ENCODE peak calls at places on chromosomes 2 and 18, in ten cellular contexts. D is AG09319, O is foreskin fibroblast, H is dorsolateral prefrontal cortex, E is cardiac fibroblast, C is thyroid gland, U is cardiac muscle cell, Y is IMR-90, A is NB4, G is tibial artery. S is an unnamed sample.

GRCh38 chr2:170288859-170289258 is 110.9 kb downstream of the MYO3B start:
- DNase-seq in H (no peak), G (no peak), Y (no peak), A (no peak), D (no peak), U (no peak), O (no peak), C (no peak), E (no peak), S (no peak)

GRCh38 chr2:60483400-60483799 is 70.1 kb downstream of the BCL11A start:
- DNase-seq in U (no peak), E (peak; percentile 28), G (no peak), O (peak; percentile 81), H (no peak), A (no peak), Y (peak; percentile 80), C (no peak), D (no peak), S (no peak)

GRCh38 chr18:2881490-2882195 is 34.8 kb downstream of the EMILIN2 start:
- DNase-seq in G (peak; percentile 86), O (peak; percentile 96), A (no peak), Y (peak; percentile 88), U (no peak), E (peak; percentile 92), H (no peak), C (peak; percentile 96), D (peak; percentile 75), S (peak; percentile 31)

GRCh38 chr2:103805746-103806145 is 1043.9 kb downstream of the TMEM182 start:
- DNase-seq in G (no peak), O (no peak), E (no peak), U (no peak), Y (no peak), H (no peak), C (no peak), D (no peak), A (no peak), S (no peak)

GRCh38 chr2:240999001-240999791 is 778 bp downstream of the SNED1 start:
- DNase-seq in G (peak; percentile 76), A (no peak), C (peak; percentile 56), D (no peak), Y (no peak), E (no peak), O (peak; percentile 54), U (peak; percentile 44), H (peak; percentile 31), S (no peak)

GRCh38 chr2:109061736-109062557 is 67.1 kb upstream of the SH3RF3 start:
- DNase-seq in E (no peak), H (no peak), A (no peak), U (no peak), C (no peak), O (no peak), Y (no peak), G (no peak), D (no peak), S (no peak)

GRCh38 chr2:61993422-61994024 is 88.0 kb downstream of the COMMD1 start:
- DNase-seq in U (peak; percentile 34), O (peak; percentile 76), G (no peak), Y (peak; percentile 62), A (peak; percentile 80), H (no peak), D (no peak), C (peak; percentile 47), E (peak; percentile 68), S (no peak)

GRCh38 chr18:26056291-26056690 is 34.1 kb downstream of the SS18 start:
- DNase-seq in U (no peak), A (no peak), D (no peak), H (no peak), O (peak; percentile 38), C (no peak), G (no peak), E (peak; percentile 57), Y (peak; percentile 66), S (no peak)

GRCh38 chr2:112870851-112871830 is 34.6 kb upstream of the IL1B start:
- DNase-seq in Y (no peak), U (no peak), D (no peak), A (no peak), E (no peak), G (peak; percentile 29), C (no peak), H (no peak), O (no peak), S (no peak)
- TF ChIP-seq CTCF in Y (no peak), U (no peak), D (no peak), A (no peak), E (no peak), G (no peak), C (no peak), H (no peak), O (no peak), S (no peak)

GRCh38 chr2:119821266-119821665 is 61.5 kb downstream of the PTPN4 start:
- DNase-seq in G (no peak), O (no peak), C (no peak), H (no peak), U (no peak), Y (no peak), A (no peak), E (no peak), D (no peak), S (no peak)

GRCh38 chr2:119826370-119826961 is 66.7 kb downstream of the PTPN4 start:
- DNase-seq in D (no peak), O (peak; percentile 59), H (no peak), Y (peak; percentile 21), A (peak; percentile 77), E (peak; percentile 51), G (no peak), C (peak; percentile 14), U (peak; percentile 27), S (no peak)

GRCh38 chr2:119819846-119820245 is 60.1 kb downstream of the PTPN4 start:
- DNase-seq in E (no peak), G (no peak), U (no peak), H (no peak), C (no peak), O (no peak), A (no peak), D (no peak), Y (no peak), S (no peak)

GRCh38 chr2:119820275-119820674 is 60.6 kb downstream of the PTPN4 start:
- DNase-seq in G (no peak), U (no peak), A (no peak), O (peak; percentile 73), E (peak; percentile 87), Y (peak; percentile 82), C (no peak), H (no peak), D (no peak), S (no peak)

GRCh38 chr2:119823734-119824334 is 64.1 kb downstream of the PTPN4 start:
- DNase-seq in D (no peak), O (peak; percentile 75), A (peak; percentile 73), E (peak; percentile 77), C (peak; percentile 32), Y (peak; percentile 59), U (peak; percentile 46), G (no peak), H (no peak), S (no peak)
- TF ChIP-seq CTCF in D (peak; percentile 79), O (peak; percentile 74), A (peak; percentile 68), E (peak; percentile 77), C (peak; percentile 59), Y (peak; percentile 73), U (peak; percentile 81), G (peak; percentile 53), H (peak; percentile 60), S (peak; percentile 28)

GRCh38 chr2:85600951-85601770 is 1.3 kb downstream of the TMEM150A start:
- DNase-seq in G (no peak), A (no peak), O (no peak), U (no peak), C (no peak), E (no peak), D (no peak), H (no peak), Y (no peak), S (no peak)

GRCh38 chr2:85601771-85602475 is 575 bp downstream of the TMEM150A start:
- DNase-seq in O (peak; percentile 87), G (peak; percentile 87), D (no peak), A (no peak), C (peak; percentile 85), H (peak; percentile 68), Y (no peak), U (no peak), E (peak; percentile 69), S (peak; percentile 72)

GRCh38 chr2:85604568-85605339 is 2.3 kb upstream of the TMEM150A start:
- DNase-seq in H (no peak), Y (no peak), O (no peak), U (no peak), E (peak; percentile 49), C (no peak), G (no peak), D (no peak), A (no peak), S (no peak)

GRCh38 chr2:85600235-85600575 is 2.3 kb downstream of the TMEM150A start:
- DNase-seq in H (no peak), E (no peak), O (no peak), Y (no peak), A (no peak), C (no peak), D (no peak), U (no peak), G (no peak), S (no peak)

GRCh38 chr2:85602476-85603234 is at the start of gene TMEM150A:
- DNase-seq in O (peak; percentile 98), D (peak; percentile 60), E (peak; percentile 94), A (peak; percentile 96), H (peak; percentile 95), C (peak; percentile 97), U (peak; percentile 98), Y (peak; percentile 80), G (peak; percentile 98), S (peak; percentile 89)
- TF ChIP-seq CTCF in O (no peak), D (no peak), E (no peak), A (no peak), H (peak; percentile 27), C (no peak), U (peak; percentile 29), Y (peak; percentile 38), G (peak; percentile 43), S (no peak)

DNA sequence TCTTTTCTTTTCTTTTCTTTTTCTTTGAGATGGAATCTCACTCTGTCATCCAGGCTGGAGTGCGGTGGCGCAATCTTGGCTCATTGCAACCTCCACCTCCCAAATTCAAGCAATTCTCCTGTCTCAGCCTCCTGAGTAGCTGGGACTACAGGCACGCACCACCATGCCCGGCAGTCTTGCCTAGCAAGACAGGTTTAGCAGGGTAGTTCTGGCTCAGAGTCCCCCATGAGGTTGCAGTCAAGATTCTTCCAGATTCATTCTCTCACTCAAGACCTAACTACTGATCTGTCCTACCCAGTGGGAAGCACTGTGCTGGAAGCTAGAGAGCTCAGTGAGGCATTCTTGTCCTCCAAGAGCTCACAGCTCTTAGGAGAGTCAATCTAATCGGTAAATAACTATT is 17.6 kb upstream of the ZAP70 start:
- DNase-seq in U (no peak), O (no peak), A (no peak), H (no peak), G (no peak), Y (no peak), D (no peak), C (no peak), E (no peak), S (no peak)
- TF ChIP-seq CTCF in U (no peak), O (no peak), A (no peak), H (no peak), G (no peak), Y (no peak), D (no peak), C (no peak), E (no peak), S (no peak)